ENCODE peak calls at places on chromosome 1, in four cellular contexts. O is pancreas, D is right cardiac atrium, M is fibroblast of pulmonary artery. Y is an unnamed sample.

GRCh38 chr1:115495603-115496002 is 146.2 kb upstream of the VANGL1 start:
- DNase-seq in M (peak), O (no peak), D (no peak), Y (no peak)

GRCh38 chr1:6273380-6273891 is 12.5 kb upstream of the GPR153 start:
- DNase-seq in D (no peak), O (peak), M (peak), Y (peak)

GRCh38 chr1:187027259-187027658 is 198.5 kb downstream of the PLA2G4A start:
- DNase-seq in D (no peak), O (no peak), M (no peak), Y (no peak)

GRCh38 chr1:208349679-208350330 is 105.6 kb upstream of the PLXNA2 start:
- DNase-seq in O (no peak), D (no peak), M (no peak), Y (no peak)

GRCh38 chr1:232578681-232579195 is 51.2 kb downstream of the SIPA1L2 start:
- DNase-seq in M (peak), D (no peak), O (no peak), Y (no peak)

GRCh38 chr1:244296010-244296409 is 155.7 kb downstream of the ADSS2 start:
- DNase-seq in M (no peak), O (no peak), D (no peak), Y (no peak)

GRCh38 chr1:13543927-13544556 is 30.2 kb upstream of the LRRC38 start:
- DNase-seq in O (no peak), D (peak), M (peak), Y (no peak)

GRCh38 chr1:67159233-67159632 is 7.0 kb upstream of the IL23R start:
- DNase-seq in D (no peak), O (no peak), M (no peak), Y (no peak)

GRCh38 chr1:103197266-103197665 is 88.9 kb upstream of the COL11A1 start:
- DNase-seq in M (peak), D (no peak), O (no peak), Y (peak)

GRCh38 chr1:32250893-32251716 is at the start of gene LCK:
- DNase-seq in M (no peak), O (no peak), D (no peak), Y (no peak)

GRCh38 chr1:64624446-64624766 is 120.5 kb upstream of the RAVER2 start:
- DNase-seq in D (no peak), O (no peak), M (peak), Y (peak)

GRCh38 chr1:223515416-223515815 is 122.2 kb downstream of the CCDC185 start:
- DNase-seq in O (no peak), D (no peak), M (no peak), Y (no peak)

GRCh38 chr1:176119549-176119948 is 87.5 kb downstream of the COP1 start:
- DNase-seq in O (no peak), M (peak), D (no peak), Y (peak)

GRCh38 chr1:158527190-158527815 is 26.9 kb downstream of the OR6Y1 start:
- DNase-seq in D (no peak), O (no peak), M (peak), Y (peak)

GRCh38 chr1:15957221-15958090 is 18.4 kb downstream of the ZBTB17 start:
- DNase-seq in D (no peak), O (no peak), M (no peak), Y (no peak)

GRCh38 chr1:5843521-5844096 is 148.6 kb downstream of the NPHP4 start:
- DNase-seq in O (peak), D (no peak), M (no peak), Y (no peak)

GRCh38 chr1:225572422-225572821 is 80.5 kb downstream of the ENAH start:
- DNase-seq in O (no peak), D (no peak), M (peak), Y (peak)

GRCh38 chr1:28273216-28273860 is 14.0 kb downstream of the SESN2 start:
- DNase-seq in M (no peak), D (no peak), O (no peak), Y (no peak)

GRCh38 chr1:48084826-48085225 is 87.6 kb upstream of the TRABD2B start:
- DNase-seq in M (no peak), O (no peak), D (no peak), Y (no peak)

GRCh38 chr1:213122514-213122929 is 71.5 kb downstream of the RPS6KC1 start:
- DNase-seq in M (peak), O (no peak), D (no peak), Y (peak)

GRCh38 chr1:220880726-220881506 is 1.7 kb downstream of the HLX start:
- DNase-seq in O (no peak), M (peak), D (peak), Y (peak)

GRCh38 chr1:1177452-1178206 is 3.9 kb downstream of the TTLL10 start:
- DNase-seq in D (no peak), M (no peak), O (peak), Y (no peak)

GRCh38 chr1:167747988-167748387 is 26.2 kb downstream of the MPZL1 start:
- DNase-seq in D (no peak), M (peak), O (no peak), Y (no peak)

GRCh38 chr1:9293512-9294439 is 1.1 kb downstream of the SPSB1 start:
- DNase-seq in D (no peak), O (peak), M (peak), Y (peak)

GRCh38 chr1:183827801-183828200 is 22.9 kb downstream of the RGL1 start:
- DNase-seq in D (no peak), O (no peak), M (peak), Y (no peak)

GRCh38 chr1:36091698-36092097 is 3.0 kb downstream of the ADPRS start:
- DNase-seq in O (peak), M (no peak), D (no peak), Y (no peak)

GRCh38 chr1:24762133-24762676 is 17.0 kb downstream of the CLIC4 start:
- DNase-seq in D (no peak), O (no peak), M (no peak), Y (no peak)

GRCh38 chr1:94125551-94126514 is 4.9 kb upstream of the ABCA4 start:
- DNase-seq in D (no peak), M (no peak), O (no peak), Y (no peak)

GRCh38 chr1:222233441-222234180 is 314.3 kb downstream of the HHIPL2 start:
- DNase-seq in M (peak), O (no peak), D (no peak), Y (peak)

GRCh38 chr1:87684786-87685185 is 356.1 kb downstream of the LMO4 start:
- DNase-seq in D (peak), O (no peak), M (peak), Y (peak)
- H3K4me3 ChIP-seq in D (peak), O (no peak), M (peak), Y (peak)

DNA sequence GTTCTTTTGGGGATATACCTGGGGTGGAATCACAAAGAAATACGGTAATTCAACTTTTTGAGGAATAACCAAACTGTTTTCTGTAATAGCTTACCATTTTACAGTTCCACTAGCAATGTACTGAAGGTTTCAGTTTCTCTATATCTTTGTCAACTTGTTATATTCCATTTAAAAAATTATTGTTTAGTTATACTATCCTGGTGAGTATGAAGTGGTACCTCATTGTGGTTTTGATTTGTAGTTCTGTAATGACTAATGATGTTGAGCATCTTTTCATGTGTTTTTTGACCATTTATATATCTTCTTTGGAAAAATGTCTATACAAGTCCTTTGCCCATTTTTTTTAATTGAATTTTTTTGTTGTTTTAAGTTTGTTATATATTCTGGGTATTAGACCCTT is 39.4 kb downstream of the MAST2 start:
- DNase-seq in D (no peak), M (no peak), O (no peak), Y (no peak)
- H3K4me3 ChIP-seq in D (no peak), M (no peak), O (no peak), Y (no peak)

DNA sequence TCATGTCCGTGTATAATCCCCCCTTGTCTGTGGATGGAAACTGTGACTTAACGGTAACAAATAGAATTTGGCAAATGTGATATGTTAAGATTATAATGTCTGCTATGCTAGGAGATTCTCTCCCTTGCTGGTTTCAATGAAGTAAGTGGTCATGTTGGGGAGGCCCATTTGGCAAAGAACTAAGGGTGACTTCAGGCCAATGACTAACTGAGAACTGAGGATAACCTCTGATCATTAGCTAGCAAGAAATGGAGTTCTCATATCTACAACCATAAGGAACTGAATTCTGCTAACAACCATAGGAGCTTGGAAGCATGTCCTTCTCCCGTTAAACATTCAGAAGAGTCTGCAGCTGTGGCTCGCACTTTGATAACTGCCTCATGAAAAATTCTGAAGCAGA is 2.3 kb downstream of the IFI44L start:
- DNase-seq in O (no peak), M (no peak), D (no peak), Y (no peak)
- H3K4me3 ChIP-seq in O (no peak), M (no peak), D (peak), Y (no peak)

GRCh38 chr1:57719274-57719673 is 295.4 kb upstream of the DAB1 start:
- DNase-seq in O (no peak), D (no peak), M (no peak), Y (no peak)

GRCh38 chr1:57725318-57725717 is 301.5 kb upstream of the DAB1 start:
- DNase-seq in M (no peak), O (no peak), D (no peak), Y (no peak)

GRCh38 chr1:57724535-57724934 is 300.7 kb upstream of the DAB1 start:
- DNase-seq in D (no peak), M (no peak), O (no peak), Y (no peak)

GRCh38 chr1:57727121-57727520 is 303.3 kb upstream of the DAB1 start:
- DNase-seq in D (no peak), M (no peak), O (no peak), Y (no peak)

GRCh38 chr1:57722285-57722978 is 298.6 kb upstream of the DAB1 start:
- DNase-seq in D (no peak), M (no peak), O (no peak), Y (no peak)
- H3K4me3 ChIP-seq in D (no peak), M (no peak), O (no peak), Y (no peak)

GRCh38 chr1:169329383-169329782 is 38.2 kb downstream of the NME7 start:
- DNase-seq in O (no peak), D (no peak), M (no peak), Y (no peak)
- H3K4me3 ChIP-seq in O (no peak), D (no peak), M (no peak), Y (no peak)

GRCh38 chr1:145992958-145993617 is 3.3 kb downstream of the TXNIP start:
- DNase-seq in M (no peak), O (no peak), D (no peak), Y (no peak)

GRCh38 chr1:145994391-145995120 is 1.8 kb downstream of the TXNIP start:
- DNase-seq in M (no peak), O (no peak), D (peak), Y (no peak)

GRCh38 chr1:145992502-145992936 is 3.9 kb downstream of the TXNIP start:
- DNase-seq in D (no peak), M (no peak), O (no peak), Y (no peak)

GRCh38 chr1:145995148-145995851 is 1.1 kb downstream of the TXNIP start:
- DNase-seq in M (no peak), O (no peak), D (no peak), Y (no peak)

DNA sequence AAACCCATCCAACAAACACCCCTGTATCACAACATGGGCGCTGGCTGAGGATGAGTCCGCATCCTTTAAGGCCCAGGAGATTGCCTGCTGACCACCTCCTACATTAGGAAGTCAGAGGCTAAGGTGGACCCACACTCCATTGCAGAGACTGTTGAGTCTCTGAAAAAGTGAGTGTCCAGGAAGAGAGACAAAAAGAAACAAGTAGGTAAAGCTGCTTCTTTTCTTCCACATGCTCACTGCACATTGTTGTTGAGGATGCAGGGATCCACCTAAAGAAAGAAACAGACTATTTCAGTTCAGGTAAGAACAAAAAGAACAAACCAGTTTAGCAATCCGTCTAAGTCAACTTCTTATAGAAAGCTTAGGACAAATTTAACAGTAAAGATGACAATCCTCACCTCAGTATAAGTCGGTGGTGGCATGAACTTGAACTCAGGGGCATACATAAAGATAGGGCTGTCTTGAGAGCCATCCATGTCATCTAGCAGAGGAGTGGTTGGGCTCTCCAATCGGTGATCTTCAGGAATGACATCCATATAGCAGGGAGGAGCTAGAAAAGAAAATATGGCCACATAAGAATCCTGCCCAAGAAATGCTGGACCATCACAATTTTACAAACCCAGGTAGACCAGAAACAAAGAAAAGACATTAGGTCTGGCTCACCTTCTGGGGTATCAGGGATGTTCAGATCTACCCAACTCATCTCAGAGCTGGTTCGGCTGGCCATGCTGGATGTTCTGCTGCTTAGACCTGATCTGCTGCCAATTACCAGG is 2.6 kb downstream of the TXNIP start:
- DNase-seq in D (no peak), M (no peak), O (no peak), Y (no peak)
- H3K4me3 ChIP-seq in D (peak), M (peak), O (peak), Y (peak)

GRCh38 chr1:159853417-159853816 is 9.0 kb downstream of the VSIG8 start:
- DNase-seq in D (no peak), O (no peak), M (no peak), Y (peak)

GRCh38 chr1:159856576-159856975 is 5.9 kb downstream of the VSIG8 start:
- DNase-seq in D (no peak), M (no peak), O (no peak), Y (no peak)

GRCh38 chr1:159854101-159854692 is 8.3 kb downstream of the VSIG8 start:
- DNase-seq in D (peak), M (peak), O (peak), Y (peak)

GRCh38 chr1:159855709-159856108 is 6.7 kb downstream of the VSIG8 start:
- DNase-seq in M (no peak), D (no peak), O (peak), Y (no peak)

GRCh38 chr1:159854693-159855192 is 7.7 kb downstream of the VSIG8 start:
- DNase-seq in D (peak), O (peak), M (peak), Y (peak)
- H3K4me3 ChIP-seq in D (peak), O (peak), M (peak), Y (peak)

GRCh38 chr1:172678990-172679772 is 20.3 kb downstream of the FASLG start:
- DNase-seq in M (peak), O (no peak), D (no peak), Y (no peak)

GRCh38 chr1:172673761-172674160 is 14.9 kb downstream of the FASLG start:
- DNase-seq in O (no peak), M (peak), D (no peak), Y (peak)

GRCh38 chr1:172670791-172671190 is 11.9 kb downstream of the FASLG start:
- DNase-seq in O (no peak), D (no peak), M (no peak), Y (no peak)

GRCh38 chr1:172671591-172671990 is 12.7 kb downstream of the FASLG start:
- DNase-seq in D (no peak), M (peak), O (no peak), Y (peak)

GRCh38 chr1:172674831-172675613 is 16.1 kb downstream of the FASLG start:
- DNase-seq in O (no peak), M (no peak), D (no peak), Y (peak)
- H3K4me3 ChIP-seq in O (no peak), M (no peak), D (no peak), Y (no peak)

Y was measured in fibroblast of the aortic adventitia.